ENCODE peak calls at places on chromosomes 11 and 22, in five cellular contexts. B, X, P, O and H are unnamed samples. For H3K4me1, the result is how much of the 10 kb centered on the place peaks cover.

GRCh38 chr11:96134622-96135021 is 208.4 kb downstream of the MAML2 start:
- DNase-seq in P (no peak), O (no peak), B (no peak), X (no peak), H (no peak)

GRCh38 chr22:20567371-20567847 is 60.0 kb downstream of the MED15 start:
- DNase-seq in P (no peak), X (no peak), B (no peak), O (no peak), H (no peak)

GRCh38 chr11:125070699-125071254 is 7.7 kb downstream of the SLC37A2 start:
- DNase-seq in O (peak), B (peak), P (peak), X (peak), H (no peak)

GRCh38 chr11:2507945-2508749 is 63.3 kb downstream of the KCNQ1 start:
- DNase-seq in P (no peak), X (no peak), B (no peak), O (peak), H (no peak)

GRCh38 chr22:50471962-50472361 is 2.9 kb downstream of the SBF1 start:
- DNase-seq in B (no peak), P (no peak), O (no peak), X (no peak), H (no peak)

GRCh38 chr11:108870373-108871020 is 205.6 kb downstream of the DDX10 start:
- DNase-seq in O (no peak), B (no peak), X (peak), P (no peak), H (no peak)

GRCh38 chr11:17915500-17916143 is 97.2 kb downstream of the SERGEF start:
- DNase-seq in P (no peak), B (no peak), X (no peak), O (no peak), H (no peak)

GRCh38 chr11:35211952-35212351 is 73.0 kb downstream of the CD44 start:
- DNase-seq in X (no peak), P (no peak), O (no peak), B (no peak), H (no peak)

GRCh38 chr11:7927635-7928034 is 3.4 kb downstream of the OR10A6 start:
- DNase-seq in X (no peak), P (no peak), O (no peak), B (no peak), H (no peak)

GRCh38 chr11:113446938-113447337 is 28.3 kb downstream of the DRD2 start:
- DNase-seq in O (no peak), B (no peak), P (no peak), X (no peak), H (peak)

GRCh38 chr22:41092847-41093371 is 517 bp downstream of the EP300 start:
- DNase-seq in X (peak), B (no peak), P (peak), O (peak), H (peak)

GRCh38 chr11:118168316-118168715 is 8.1 kb downstream of the SCN2B start:
- DNase-seq in O (no peak), P (no peak), X (no peak), B (no peak), H (no peak)

GRCh38 chr11:2435288-2436012 is 8.9 kb downstream of the TRPM5 start:
- DNase-seq in X (no peak), O (no peak), B (no peak), P (no peak), H (no peak)

GRCh38 chr22:24728790-24729637 is 45.5 kb downstream of the PIWIL3 start:
- DNase-seq in P (peak), B (no peak), X (peak), O (no peak), H (no peak)

DNA sequence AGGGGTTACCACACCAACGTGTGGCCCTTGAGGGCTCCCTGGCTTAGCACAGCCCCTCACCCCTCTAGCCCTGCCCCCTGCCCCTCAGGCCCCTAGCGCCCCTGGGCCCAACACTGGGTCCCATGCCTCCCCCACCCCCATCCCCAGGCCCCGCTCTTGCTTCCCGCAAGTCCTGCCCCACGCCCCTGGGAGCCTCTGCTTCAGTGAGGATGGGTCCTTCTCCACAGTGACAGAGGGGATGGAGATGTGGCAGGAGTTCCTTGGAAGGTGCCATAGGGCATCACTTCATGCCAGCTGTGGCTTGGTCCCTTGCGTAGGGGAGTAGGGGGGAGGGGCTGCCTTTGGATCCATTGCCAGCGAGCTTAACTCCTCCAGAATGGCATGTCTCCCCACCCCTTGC is 9.5 kb upstream of the TBC1D22A start:
- DNase-seq in O (no peak), X (no peak), P (no peak), B (no peak), H (no peak)
- TF ChIP-seq POLR2A in O (no peak), X (no peak), P (no peak), B (no peak), H (no peak)

GRCh38 chr11:130188047-130188446 is 28.5 kb downstream of the ST14 start:
- DNase-seq in O (no peak), P (no peak), X (no peak), B (no peak), H (no peak)

GRCh38 chr11:130188585-130189347 is 29.2 kb downstream of the ST14 start:
- DNase-seq in B (no peak), P (no peak), O (no peak), X (no peak), H (no peak)

GRCh38 chr11:130191896-130192295 is 32.3 kb downstream of the ST14 start:
- DNase-seq in X (no peak), P (no peak), B (no peak), O (no peak), H (no peak)

GRCh38 chr11:130189492-130190210 is 30.1 kb downstream of the ST14 start:
- DNase-seq in O (peak), P (peak), B (no peak), X (no peak), H (no peak)

GRCh38 chr11:130190371-130190881 is 30.8 kb downstream of the ST14 start:
- DNase-seq in X (no peak), P (no peak), O (peak), B (no peak), H (no peak)
- H3K4me1 ChIP-seq in X (half or more), P (under half), O (under half), B (under half), H (under half)

DNA sequence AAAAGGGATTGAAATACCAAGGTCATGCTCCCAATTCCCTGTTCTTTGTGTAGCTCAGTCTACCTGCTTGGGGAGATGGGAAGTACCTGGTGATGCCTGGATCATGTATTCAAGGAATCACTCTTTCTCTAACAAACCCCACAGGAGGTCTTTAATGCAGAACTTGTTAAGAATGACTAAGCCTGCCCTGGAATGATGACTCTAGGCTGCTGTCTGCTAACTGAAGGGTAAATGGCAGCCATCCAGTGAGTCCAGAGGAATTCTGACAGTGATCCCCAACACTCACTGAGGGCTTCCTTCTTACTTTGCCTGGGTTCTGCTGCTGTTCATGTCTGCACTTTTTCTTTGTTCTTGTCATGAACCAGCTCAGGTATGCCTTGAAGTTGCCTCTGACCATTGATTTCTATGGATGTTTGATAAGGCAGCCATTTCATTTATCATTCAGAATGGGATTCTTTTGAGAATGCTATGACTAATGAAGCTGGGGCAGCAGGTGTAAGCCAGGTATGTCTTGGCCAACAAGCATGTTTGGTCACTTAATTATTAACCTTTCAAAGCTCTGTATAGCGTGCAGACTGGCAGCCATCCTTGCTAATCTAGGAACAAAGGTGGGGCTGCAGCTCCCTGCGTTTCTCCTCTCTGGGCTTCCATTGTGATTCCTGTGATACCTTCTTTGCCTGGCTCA is 11.4 kb downstream of the PRSS23 start:
- DNase-seq in B (peak), X (no peak), O (no peak), P (no peak), H (no peak)
- TF ChIP-seq POLR2AphosphoS5 in B (peak), X (no peak), O (no peak), P (no peak), H (no peak)

GRCh38 chr11:1288426-1289151 is 20.8 kb downstream of the TOLLIP start:
- DNase-seq in P (no peak), X (no peak), O (no peak), B (no peak), H (no peak)

GRCh38 chr11:1287928-1288327 is 21.5 kb downstream of the TOLLIP start:
- DNase-seq in X (no peak), O (no peak), B (no peak), P (no peak), H (no peak)

GRCh38 chr11:1290052-1291040 is 19.1 kb downstream of the TOLLIP start:
- DNase-seq in O (no peak), X (no peak), B (no peak), P (no peak), H (no peak)

GRCh38 chr11:1291295-1292017 is 18.0 kb downstream of the TOLLIP start:
- DNase-seq in B (no peak), X (no peak), P (no peak), O (peak), H (no peak)

GRCh38 chr11:1289211-1289935 is 20.1 kb downstream of the TOLLIP start:
- DNase-seq in X (no peak), B (no peak), P (no peak), O (no peak), H (no peak)
- TF ChIP-seq POLR2A in X (no peak), B (no peak), P (no peak), O (no peak), H (no peak)

GRCh38 chr11:67373916-67374570 is 645 bp upstream of the CLCF1 start:
- DNase-seq in X (peak), P (peak), O (peak), B (peak), H (peak)
- H3K4me1 ChIP-seq in X (under half), P (half or more), O (under half), B (half or more), H (under half)

DNA sequence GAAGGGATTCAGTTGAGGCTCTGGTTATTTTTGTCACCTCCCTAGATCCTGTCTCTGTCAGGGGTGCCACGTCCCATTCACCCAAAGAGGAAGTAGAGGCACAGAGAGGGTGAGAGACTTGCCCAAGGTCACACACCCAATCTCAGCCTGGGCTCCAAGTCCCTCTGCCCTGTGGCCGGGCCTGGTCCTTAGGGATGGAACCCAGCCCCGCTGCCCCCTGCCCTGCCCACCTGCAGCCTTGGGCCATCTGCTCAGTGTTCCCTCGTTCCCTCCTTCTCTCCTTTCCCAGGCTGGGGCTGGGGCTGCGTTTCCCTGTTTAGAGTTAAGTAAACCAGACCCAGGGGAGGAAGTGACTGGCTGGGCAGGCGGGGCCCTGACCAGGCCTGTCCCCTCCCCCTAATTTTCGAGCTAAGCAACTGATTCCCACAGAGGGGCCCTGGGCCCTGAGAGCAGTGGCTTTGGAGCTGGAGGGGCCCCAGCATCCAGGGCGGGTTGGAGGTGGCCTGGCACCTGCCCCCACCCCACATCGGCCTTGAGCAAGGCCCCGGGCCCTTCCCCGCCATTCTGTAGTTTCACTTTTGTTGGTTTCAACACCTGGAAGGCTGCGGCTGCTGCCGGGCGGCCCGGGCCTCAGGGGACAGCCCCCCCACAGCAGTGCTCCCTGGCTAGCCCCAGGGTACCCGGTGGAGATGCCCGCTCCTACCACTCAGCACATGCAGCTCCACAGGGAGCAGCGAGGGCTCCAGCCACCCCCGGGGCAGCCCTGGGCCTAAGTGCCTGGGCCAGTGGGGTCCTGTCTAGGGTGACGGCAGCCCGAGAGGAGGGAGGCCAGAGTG is 1.5 kb downstream of the TCIRG1 start:
- DNase-seq in X (peak), B (no peak), P (peak), O (peak), H (peak)
- TF ChIP-seq POLR2AphosphoS5 in X (no peak), B (no peak), P (peak), O (no peak), H (peak)

GRCh38 chr22:18058770-18059169 is 19.0 kb upstream of the PEX26 start:
- DNase-seq in B (no peak), P (no peak), X (no peak), O (no peak), H (no peak)

GRCh38 chr22:18059991-18060390 is 17.8 kb upstream of the PEX26 start:
- DNase-seq in O (no peak), B (no peak), P (no peak), X (no peak), H (no peak)

GRCh38 chr22:18059473-18059872 is 18.3 kb upstream of the PEX26 start:
- DNase-seq in O (no peak), X (no peak), B (no peak), P (no peak), H (no peak)

GRCh38 chr22:18062421-18062820 is 15.4 kb upstream of the PEX26 start:
- DNase-seq in X (no peak), B (no peak), P (no peak), O (no peak), H (no peak)

DNA sequence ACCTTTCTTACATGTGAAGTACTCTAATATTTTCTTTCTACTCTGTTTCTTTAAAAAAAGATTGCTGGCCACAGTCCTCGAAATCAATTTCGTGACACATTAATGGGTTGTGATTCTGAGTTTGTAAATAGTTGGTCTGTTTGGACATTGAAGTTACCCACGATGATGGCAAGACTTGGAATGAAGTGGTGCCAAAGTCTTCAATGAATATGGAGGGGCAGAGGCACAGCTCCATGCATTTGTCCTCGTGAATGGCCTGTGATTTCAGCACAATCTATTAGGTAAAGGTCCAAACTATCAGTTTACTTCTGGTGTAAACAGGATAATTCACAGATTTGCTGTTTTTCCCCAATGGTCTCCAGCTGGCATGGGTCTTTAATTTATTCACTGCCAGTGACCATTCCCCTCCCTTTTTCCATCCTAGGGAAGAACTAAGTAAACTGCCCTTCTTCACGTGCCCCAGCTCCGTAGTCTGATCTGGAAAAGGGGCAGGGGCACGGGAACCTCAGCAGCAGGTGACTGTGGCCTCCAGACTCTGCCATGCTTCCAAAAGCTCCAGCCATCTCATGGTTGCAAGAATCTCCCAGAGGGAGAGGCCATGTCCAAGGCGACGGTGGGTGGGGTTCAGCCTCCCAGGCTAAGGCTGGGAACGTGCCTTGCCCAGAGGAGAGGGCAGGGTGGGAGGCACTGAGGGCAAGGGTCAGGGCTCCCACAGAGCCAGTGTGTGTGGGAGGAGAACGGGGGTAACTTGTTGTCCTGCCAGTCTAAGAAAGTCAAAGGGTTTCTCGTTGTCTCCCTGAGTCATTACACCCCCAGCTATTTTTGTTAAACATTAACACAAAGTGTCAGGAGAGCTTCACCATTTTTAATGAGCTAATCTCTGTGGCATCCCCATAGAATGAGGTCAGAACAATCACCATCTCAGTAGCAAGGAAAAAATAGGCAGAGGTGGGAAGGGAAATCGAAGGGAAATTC is 16.9 kb upstream of the PEX26 start:
- DNase-seq in P (no peak), X (peak), O (peak), B (no peak), H (no peak)
- TF ChIP-seq POLR2A in P (no peak), X (peak), O (no peak), B (no peak), H (no peak)

GRCh38 chr11:19367051-19367709 is 126.4 kb upstream of the E2F8 start:
- DNase-seq in X (no peak), B (no peak), O (no peak), P (no peak), H (no peak)

GRCh38 chr11:19365743-19366410 is 125.1 kb upstream of the E2F8 start:
- DNase-seq in B (no peak), X (no peak), O (no peak), P (no peak), H (no peak)

GRCh38 chr11:19372381-19372780 is 131.6 kb upstream of the E2F8 start:
- DNase-seq in P (no peak), O (no peak), X (no peak), B (no peak), H (no peak)

GRCh38 chr11:19370100-19370861 is 129.5 kb upstream of the E2F8 start:
- DNase-seq in X (no peak), B (no peak), P (no peak), O (no peak), H (no peak)

GRCh38 chr11:19368726-19369364 is 128.1 kb upstream of the E2F8 start:
- DNase-seq in O (no peak), B (no peak), P (no peak), X (no peak), H (no peak)
- H3K4me1 ChIP-seq in O (under half), B (under half), P (under half), X (under half), H (under half)